ENCODE peak calls at places on chromosomes 2 and 18, in five cellular contexts. One of them, this sample, is unnamed. For H3K4me1, the result is how much of the 10 kb centered on the place peaks cover.

GRCh38 chr18:33923980-33924379 is 300.7 kb downstream of the NOL4 start:
- DNase-seq in CD8-positive, alpha-beta T cell: no peak
- DNase-seq in GM23248: no peak
- DNase-seq in H9: no peak
- DNase-seq in lower lobe of right lung: no peak
- DNase-seq in this sample: no peak

GRCh38 chr2:60839126-60839813 is 42.1 kb upstream of the REL start:
- DNase-seq in CD8-positive, alpha-beta T cell: no peak
- DNase-seq in GM23248: no peak
- DNase-seq in H9: peak
- DNase-seq in lower lobe of right lung: no peak
- DNase-seq in this sample: no peak

GRCh38 chr2:207475546-207475945 is 54.2 kb upstream of the CREB1 start:
- DNase-seq in CD8-positive, alpha-beta T cell: no peak
- DNase-seq in GM23248: peak
- DNase-seq in H9: no peak
- DNase-seq in lower lobe of right lung: no peak
- DNase-seq in this sample: no peak

GRCh38 chr2:209097168-209097567 is 326.7 kb upstream of the MAP2 start:
- DNase-seq in CD8-positive, alpha-beta T cell: no peak
- DNase-seq in GM23248: no peak
- DNase-seq in H9: peak
- DNase-seq in lower lobe of right lung: no peak
- DNase-seq in this sample: no peak

GRCh38 chr2:227872676-227873075 is 1.2 kb downstream of the DAW1 start:
- DNase-seq in CD8-positive, alpha-beta T cell: no peak
- DNase-seq in GM23248: no peak
- DNase-seq in H9: no peak
- DNase-seq in lower lobe of right lung: no peak
- DNase-seq in this sample: no peak

GRCh38 chr2:47058061-47058931 is 96.8 kb downstream of the STPG4 start:
- DNase-seq in CD8-positive, alpha-beta T cell: no peak
- DNase-seq in GM23248: peak
- DNase-seq in H9: no peak
- DNase-seq in lower lobe of right lung: no peak
- DNase-seq in this sample: no peak

GRCh38 chr2:158782126-158782525 is 13.0 kb upstream of the DAPL1 start:
- DNase-seq in CD8-positive, alpha-beta T cell: no peak
- DNase-seq in GM23248: no peak
- DNase-seq in H9: no peak
- DNase-seq in lower lobe of right lung: no peak
- DNase-seq in this sample: no peak

GRCh38 chr2:215635788-215636139 is 199.9 kb upstream of the FN1 start:
- DNase-seq in CD8-positive, alpha-beta T cell: no peak
- DNase-seq in GM23248: peak
- DNase-seq in H9: no peak
- DNase-seq in lower lobe of right lung: no peak
- DNase-seq in this sample: no peak

GRCh38 chr2:120367649-120368048 is 21.7 kb downstream of the INHBB start:
- DNase-seq in CD8-positive, alpha-beta T cell: no peak
- DNase-seq in GM23248: peak
- DNase-seq in H9: no peak
- DNase-seq in lower lobe of right lung: no peak
- DNase-seq in this sample: no peak

GRCh38 chr2:191276792-191277465 is 31.7 kb downstream of the MYO1B start:
- DNase-seq in CD8-positive, alpha-beta T cell: no peak
- DNase-seq in GM23248: peak
- DNase-seq in H9: no peak
- DNase-seq in lower lobe of right lung: no peak
- DNase-seq in this sample: no peak

GRCh38 chr2:100365434-100365833 is 43.1 kb upstream of the LONRF2 start:
- DNase-seq in CD8-positive, alpha-beta T cell: no peak
- DNase-seq in GM23248: peak
- DNase-seq in H9: no peak
- DNase-seq in lower lobe of right lung: no peak
- DNase-seq in this sample: peak

DNA sequence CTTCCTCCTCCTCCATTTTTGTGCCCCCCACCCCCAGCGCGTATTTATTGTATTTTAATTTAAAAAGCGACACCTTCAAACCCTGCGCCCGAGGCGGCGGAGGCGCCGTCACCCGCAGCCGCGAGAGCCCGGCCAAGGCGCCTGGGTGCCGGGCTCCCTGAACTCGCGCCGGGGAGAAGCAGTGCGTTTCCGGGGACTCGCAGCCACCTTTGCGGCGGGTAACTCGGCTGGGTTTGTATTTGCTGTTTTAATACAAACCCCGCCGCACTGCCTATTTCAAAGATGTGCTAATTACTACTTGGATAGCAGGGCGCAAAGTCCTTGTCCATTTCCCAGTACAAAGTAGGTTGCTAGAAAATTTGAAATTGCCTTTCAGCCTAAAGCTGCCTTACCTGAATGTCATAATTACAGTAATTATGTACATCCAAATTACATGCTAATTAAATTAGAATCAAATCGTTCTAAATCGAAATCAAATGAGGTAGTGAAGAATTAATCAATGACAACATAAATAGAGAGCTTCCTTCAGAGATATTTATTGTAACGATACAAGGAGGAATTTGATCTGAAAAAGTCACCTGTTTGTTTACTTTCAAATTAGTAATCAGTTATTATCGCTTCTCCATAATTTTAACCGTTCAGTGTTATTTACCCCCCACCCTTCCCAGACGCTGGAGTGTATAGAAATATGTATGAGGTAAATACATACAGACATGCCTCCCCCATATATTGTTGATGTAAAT is 8.0 kb downstream of the SP9 start:
- DNase-seq in CD8-positive, alpha-beta T cell: no peak
- DNase-seq in GM23248: peak
- DNase-seq in H9: no peak
- DNase-seq in lower lobe of right lung: no peak
- DNase-seq in this sample: no peak
- H3K4me1 ChIP-seq in CD8-positive, alpha-beta T cell: under half
- H3K4me1 ChIP-seq in GM23248: under half
- H3K4me1 ChIP-seq in H9: under half
- H3K4me1 ChIP-seq in lower lobe of right lung: under half
- H3K4me1 ChIP-seq in this sample: under half

DNA sequence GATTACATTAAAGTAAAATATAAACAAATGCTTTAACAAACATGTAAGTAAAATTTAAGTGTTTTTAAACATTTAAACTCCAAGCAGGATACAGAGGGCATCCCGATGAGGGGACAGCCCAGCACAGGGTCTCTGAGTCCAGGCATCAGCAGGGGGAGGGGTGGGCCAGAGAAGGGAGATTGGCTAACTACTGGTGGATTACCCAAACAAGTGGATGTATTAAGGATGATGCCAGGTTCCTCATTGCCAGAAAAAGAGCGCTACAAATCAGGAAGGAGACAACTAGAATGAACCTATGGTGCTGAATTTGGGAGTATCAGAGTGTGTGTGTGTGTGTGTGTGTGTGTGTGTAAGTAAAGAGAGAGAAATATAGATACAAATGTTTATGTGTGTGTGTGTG is 162.0 kb upstream of the RMP24 start:
- DNase-seq in CD8-positive, alpha-beta T cell: no peak
- DNase-seq in GM23248: no peak
- DNase-seq in H9: no peak
- DNase-seq in lower lobe of right lung: no peak
- DNase-seq in this sample: no peak
- H3K4me1 ChIP-seq in CD8-positive, alpha-beta T cell: under half
- H3K4me1 ChIP-seq in GM23248: under half
- H3K4me1 ChIP-seq in H9: under half
- H3K4me1 ChIP-seq in lower lobe of right lung: under half
- H3K4me1 ChIP-seq in this sample: under half

GRCh38 chr2:39436592-39437521 is at the start of gene MAP4K3:
- DNase-seq in CD8-positive, alpha-beta T cell: peak
- DNase-seq in GM23248: peak
- DNase-seq in H9: peak
- DNase-seq in lower lobe of right lung: peak
- DNase-seq in this sample: peak

GRCh38 chr2:39435254-39435653 is 1.8 kb downstream of the MAP4K3 start:
- DNase-seq in CD8-positive, alpha-beta T cell: no peak
- DNase-seq in GM23248: peak
- DNase-seq in H9: no peak
- DNase-seq in lower lobe of right lung: no peak
- DNase-seq in this sample: peak

GRCh38 chr2:39437522-39438296 is 624 bp upstream of the MAP4K3 start:
- DNase-seq in CD8-positive, alpha-beta T cell: peak
- DNase-seq in GM23248: peak
- DNase-seq in H9: no peak
- DNase-seq in lower lobe of right lung: peak
- DNase-seq in this sample: peak

GRCh38 chr2:39434233-39434897 is 2.7 kb downstream of the MAP4K3 start:
- DNase-seq in CD8-positive, alpha-beta T cell: no peak
- DNase-seq in GM23248: peak
- DNase-seq in H9: no peak
- DNase-seq in lower lobe of right lung: no peak
- DNase-seq in this sample: no peak

DNA sequence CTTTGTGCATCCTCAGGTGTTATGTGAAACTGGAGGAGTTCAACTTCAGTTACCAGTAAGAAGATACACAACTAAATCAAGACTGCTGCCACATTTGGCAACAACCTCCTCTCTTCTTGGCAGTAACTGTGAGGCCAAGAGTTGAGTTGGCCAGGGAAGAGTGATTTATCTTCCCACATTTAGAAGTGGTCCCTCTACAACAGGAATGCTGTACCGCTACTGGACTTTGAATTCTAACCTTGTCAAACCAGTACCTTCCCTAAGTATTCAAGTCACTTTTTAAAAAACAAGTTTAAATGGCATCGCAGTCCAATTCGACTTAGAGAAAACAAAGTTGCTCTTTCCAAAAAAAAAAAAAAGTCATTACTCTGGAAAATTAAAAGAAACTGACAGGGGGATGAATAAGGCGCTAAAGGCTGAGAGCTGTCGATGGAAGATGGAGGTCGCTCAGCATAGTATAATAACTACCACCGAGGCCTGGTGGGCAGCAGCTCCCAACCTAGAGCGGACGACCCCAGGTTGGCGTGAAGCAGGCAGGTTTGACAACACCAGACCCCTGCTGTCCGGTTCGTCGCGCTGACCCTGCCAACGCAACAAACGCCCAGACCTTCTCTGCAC is 1.0 kb downstream of the MAP4K3 start:
- DNase-seq in CD8-positive, alpha-beta T cell: no peak
- DNase-seq in GM23248: peak
- DNase-seq in H9: peak
- DNase-seq in lower lobe of right lung: no peak
- DNase-seq in this sample: peak
- H3K4me1 ChIP-seq in CD8-positive, alpha-beta T cell: under half
- H3K4me1 ChIP-seq in GM23248: half or more
- H3K4me1 ChIP-seq in H9: under half
- H3K4me1 ChIP-seq in lower lobe of right lung: half or more
- H3K4me1 ChIP-seq in this sample: under half

DNA sequence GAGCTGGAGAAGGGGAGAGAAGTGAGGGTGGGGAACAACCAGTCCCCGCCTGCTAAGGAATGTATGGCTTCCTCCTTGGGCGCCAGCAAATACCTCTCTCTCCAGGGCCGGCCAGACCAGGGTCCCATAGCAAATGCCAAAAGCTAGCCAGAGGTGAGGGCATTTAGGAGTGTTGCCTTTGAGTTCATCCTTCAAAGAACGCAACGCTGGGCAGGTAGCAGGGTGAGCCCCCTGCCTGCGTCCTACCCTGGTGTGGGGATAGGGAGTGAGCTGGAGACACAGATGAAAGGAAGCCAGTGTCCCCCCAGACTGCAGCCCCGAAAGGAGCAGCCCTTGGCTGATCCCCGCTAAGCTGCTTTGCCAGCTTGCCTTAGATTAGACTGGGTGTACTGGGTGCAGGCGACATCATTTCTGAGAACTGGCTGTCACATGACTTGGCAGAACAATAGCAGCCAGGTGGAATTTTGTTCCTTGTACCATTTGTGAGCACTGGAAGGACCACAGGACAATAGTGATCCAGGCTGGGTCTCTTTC is 40.4 kb downstream of the KLHL29 start:
- DNase-seq in CD8-positive, alpha-beta T cell: no peak
- DNase-seq in GM23248: no peak
- DNase-seq in H9: peak
- DNase-seq in lower lobe of right lung: no peak
- DNase-seq in this sample: no peak
- H3K4me1 ChIP-seq in CD8-positive, alpha-beta T cell: under half
- H3K4me1 ChIP-seq in GM23248: under half
- H3K4me1 ChIP-seq in H9: under half
- H3K4me1 ChIP-seq in lower lobe of right lung: under half
- H3K4me1 ChIP-seq in this sample: under half

DNA sequence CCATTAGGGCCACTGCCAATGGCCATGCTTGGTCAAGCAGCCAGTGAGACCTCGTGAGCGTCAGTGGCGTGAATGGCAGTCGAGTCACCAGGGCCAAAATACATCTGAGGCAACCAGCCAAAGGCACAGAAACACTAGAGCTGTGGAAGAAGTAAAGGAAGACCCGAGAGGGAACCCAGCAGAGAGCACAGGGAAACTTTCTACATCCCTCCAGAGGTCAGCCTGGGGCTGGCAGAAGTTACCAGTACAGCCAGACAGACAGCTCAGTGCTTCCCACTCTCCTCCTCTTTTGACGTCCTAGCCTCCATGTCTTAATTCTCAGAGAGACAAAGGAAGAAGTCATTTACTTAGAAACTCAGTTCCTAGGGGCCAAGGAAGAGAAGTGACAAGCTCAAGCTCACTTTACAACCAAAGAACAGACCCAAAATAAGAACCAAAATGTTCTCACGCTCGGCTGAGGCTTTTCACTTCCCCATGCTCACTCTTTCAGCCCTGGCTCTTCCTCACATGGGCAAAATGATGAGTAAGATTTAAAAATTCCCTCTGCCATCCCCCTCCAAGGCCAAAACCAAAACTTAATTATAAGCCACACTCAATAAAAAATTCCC is 8.7 kb downstream of the CYRIA start:
- DNase-seq in CD8-positive, alpha-beta T cell: no peak
- DNase-seq in GM23248: no peak
- DNase-seq in H9: no peak
- DNase-seq in lower lobe of right lung: peak
- DNase-seq in this sample: no peak
- H3K4me1 ChIP-seq in CD8-positive, alpha-beta T cell: under half
- H3K4me1 ChIP-seq in GM23248: under half
- H3K4me1 ChIP-seq in H9: under half
- H3K4me1 ChIP-seq in lower lobe of right lung: half or more
- H3K4me1 ChIP-seq in this sample: under half

DNA sequence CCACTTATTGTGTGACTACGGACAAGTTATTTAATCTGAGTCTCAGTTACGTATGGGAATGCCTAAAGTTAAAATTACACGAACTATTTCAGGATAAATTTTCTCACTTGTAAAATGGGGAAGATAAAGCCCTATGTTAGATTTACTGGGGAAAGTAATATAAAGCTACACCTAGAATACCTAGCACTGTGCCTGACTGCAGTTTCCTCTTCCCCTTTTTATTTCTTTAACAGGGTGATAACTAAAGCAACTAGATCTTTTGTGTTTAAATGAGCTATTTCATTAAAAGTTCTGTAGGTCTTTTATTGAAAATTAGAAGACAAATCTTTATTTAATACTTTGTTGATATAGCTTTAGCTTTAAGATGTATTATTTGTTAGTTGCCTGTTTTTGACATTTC is 5.0 kb downstream of the B3GNT2 start:
- DNase-seq in CD8-positive, alpha-beta T cell: no peak
- DNase-seq in GM23248: no peak
- DNase-seq in H9: no peak
- DNase-seq in lower lobe of right lung: no peak
- DNase-seq in this sample: no peak
- H3K4me1 ChIP-seq in CD8-positive, alpha-beta T cell: half or more
- H3K4me1 ChIP-seq in GM23248: under half
- H3K4me1 ChIP-seq in H9: under half
- H3K4me1 ChIP-seq in lower lobe of right lung: half or more
- H3K4me1 ChIP-seq in this sample: under half

GRCh38 chr2:66699481-66700180 is 264.7 kb downstream of the MEIS1 start:
- DNase-seq in CD8-positive, alpha-beta T cell: no peak
- DNase-seq in GM23248: no peak
- DNase-seq in H9: no peak
- DNase-seq in lower lobe of right lung: no peak
- DNase-seq in this sample: no peak
- H3K4me1 ChIP-seq in CD8-positive, alpha-beta T cell: under half
- H3K4me1 ChIP-seq in GM23248: under half
- H3K4me1 ChIP-seq in H9: under half
- H3K4me1 ChIP-seq in lower lobe of right lung: under half
- H3K4me1 ChIP-seq in this sample: under half

This sample was measured in colonic mucosa.